ENCODE peak calls at places on chromosomes 7 and 10, in ten cellular contexts. G, P, C, I, B, Z, T, X, A and V are unnamed samples.

GRCh38 chr10:72875250-72876055 is 18.1 kb upstream of the OIT3 start:
- DNase-seq in B (peak; percentile 3), G (peak; percentile 3), Z (peak; percentile 42), I (no peak), T (peak; percentile 63), C (no peak), X (no peak), P (peak; percentile 34), A (peak; percentile 12), V (peak; percentile 24)

GRCh38 chr7:112161253-112162160 is 44.7 kb downstream of the DOCK4 start:
- DNase-seq in Z (no peak), X (no peak), G (no peak), C (no peak), T (no peak), B (no peak), I (no peak), A (no peak), P (no peak), V (no peak)

GRCh38 chr10:66244953-66245352 is 680.9 kb upstream of the LRRTM3 start:
- DNase-seq in B (no peak), X (no peak), I (no peak), P (no peak), T (no peak), C (no peak), G (no peak), Z (no peak), A (no peak), V (no peak)

GRCh38 chr7:41886906-41887311 is 184.0 kb upstream of the INHBA start:
- DNase-seq in B (peak; percentile 93), A (no peak), G (no peak), I (no peak), Z (peak; percentile 93), T (peak; percentile 72), C (no peak), P (no peak), X (peak; percentile 89), V (no peak)

GRCh38 chr10:86521620-86522384 is at the start of gene WAPL:
- DNase-seq in C (peak; percentile 92), B (peak; percentile 59), P (peak; percentile 90), G (peak; percentile 63), Z (peak; percentile 95), A (peak; percentile 81), I (peak; percentile 95), T (peak; percentile 96), X (peak; percentile 98), V (peak; percentile 47)

GRCh38 chr10:131155218-131155902 is 156.2 kb downstream of the TCERG1L start:
- DNase-seq in Z (no peak), T (no peak), X (no peak), B (no peak), C (no peak), A (no peak), I (no peak), G (no peak), P (no peak), V (no peak)

GRCh38 chr10:103888113-103888841 is 29.7 kb downstream of the STN1 start:
- DNase-seq in P (peak; percentile 67), I (peak; percentile 48), A (peak; percentile 61), G (no peak), X (peak; percentile 56), T (peak; percentile 87), B (peak; percentile 39), Z (peak; percentile 95), C (no peak), V (peak; percentile 75)

GRCh38 chr10:77084431-77085144 is 553.0 kb downstream of the KCNMA1 start:
- DNase-seq in I (no peak), T (no peak), Z (no peak), B (no peak), C (no peak), P (no peak), G (no peak), X (no peak), A (no peak), V (no peak)

GRCh38 chr10:24695452-24695851 is 28.2 kb downstream of the ARHGAP21 start:
- DNase-seq in Z (no peak), T (no peak), A (no peak), P (no peak), B (no peak), C (no peak), X (no peak), I (no peak), G (no peak), V (no peak)

GRCh38 chr7:159016591-159016990 is 128.1 kb downstream of the VIPR2 start:
- DNase-seq in B (no peak), X (no peak), G (no peak), T (no peak), Z (no peak), C (no peak), P (no peak), I (no peak), A (no peak), V (no peak)